ENCODE peak calls at places on chromosomes 3 and 15, in six cellular contexts. I, S, K, O, C and B are unnamed samples.

GRCh38 chr15:71683401-71684274 is 126.7 kb upstream of the NR2E3 start:
- DNase-seq in I (no peak), S (no peak), K (no peak), O (no peak), C (no peak), B (no peak)

GRCh38 chr3:127915115-127915936 is at the start of gene KBTBD12:
- DNase-seq in I (peak; percentile 35), S (no peak), K (no peak), O (peak; percentile 78), C (no peak), B (peak; percentile 44)

GRCh38 chr15:88990185-88990679 is 77.1 kb upstream of the MFGE8 start:
- DNase-seq in I (no peak), S (no peak), K (no peak), O (no peak), C (no peak), B (no peak)

GRCh38 chr3:194906229-194906629 is 220.5 kb downstream of the FAM43A start:
- DNase-seq in I (no peak), S (no peak), K (no peak), O (no peak), C (peak; percentile 54), B (no peak)

GRCh38 chr15:66196565-66196964 is 57.0 kb downstream of the MEGF11 start:
- DNase-seq in I (no peak), S (no peak), K (no peak), O (no peak), C (no peak), B (no peak)

GRCh38 chr3:45337839-45338470 is 50.4 kb upstream of the LARS2 start:
- DNase-seq in I (no peak), S (no peak), K (no peak), O (no peak), C (no peak), B (no peak)

GRCh38 chr15:88647362-88648105 is 8.7 kb downstream of the ISG20 start:
- DNase-seq in I (peak; percentile 65), S (no peak), K (no peak), O (no peak), C (no peak), B (no peak)

GRCh38 chr3:115638991-115639390 is 15.7 kb downstream of the GAP43 start:
- DNase-seq in I (no peak), S (no peak), K (no peak), O (no peak), C (no peak), B (no peak)

GRCh38 chr3:169083126-169083525 is 580.4 kb downstream of the MECOM start:
- DNase-seq in I (no peak), S (no peak), K (no peak), O (no peak), C (no peak), B (no peak)

GRCh38 chr15:74340139-74340538 is 27.3 kb downstream of the CYP11A1 start:
- DNase-seq in I (peak; percentile 50), S (no peak), K (no peak), O (no peak), C (peak; percentile 9), B (no peak)

GRCh38 chr3:14491396-14492190 is 48.5 kb downstream of the GRIP2 start:
- DNase-seq in I (no peak), S (no peak), K (no peak), O (peak; percentile 46), C (no peak), B (no peak)

GRCh38 chr3:127472506-127472905 is 118.0 kb downstream of the TPRA1 start:
- DNase-seq in I (no peak), S (no peak), K (no peak), O (no peak), C (no peak), B (no peak)

GRCh38 chr15:88541709-88542341 is 4.7 kb downstream of the DET1 start:
- DNase-seq in I (no peak), S (no peak), K (no peak), O (no peak), C (no peak), B (no peak)

GRCh38 chr3:183987014-183987600 is 30.6 kb downstream of the ABCC5 start:
- DNase-seq in I (no peak), S (no peak), K (no peak), O (no peak), C (no peak), B (no peak)

GRCh38 chr3:105362021-105362665 is 4.6 kb upstream of the ALCAM start:
- DNase-seq in I (no peak), S (no peak), K (no peak), O (no peak), C (peak; percentile 66), B (no peak)

GRCh38 chr3:160447544-160447943 is 2.0 kb downstream of the TRIM59 start:
- DNase-seq in I (no peak), S (no peak), K (no peak), O (no peak), C (peak; percentile 67), B (no peak)

GRCh38 chr3:155015776-155016451 is 64.2 kb upstream of the MME start:
- DNase-seq in I (no peak), S (no peak), K (no peak), O (no peak), C (no peak), B (no peak)

GRCh38 chr15:53671545-53671944 is 87.9 kb downstream of the WDR72 start:
- DNase-seq in I (no peak), S (no peak), K (no peak), O (no peak), C (no peak), B (no peak)

GRCh38 chr3:59424268-59425010 is 374.6 kb upstream of the CFAP20DC start:
- DNase-seq in I (no peak), S (no peak), K (peak; percentile 29), O (no peak), C (peak; percentile 90), B (no peak)

GRCh38 chr3:131322946-131323505 is 58.5 kb upstream of the NUDT16 start:
- DNase-seq in I (no peak), S (no peak), K (no peak), O (no peak), C (no peak), B (no peak)

DNA sequence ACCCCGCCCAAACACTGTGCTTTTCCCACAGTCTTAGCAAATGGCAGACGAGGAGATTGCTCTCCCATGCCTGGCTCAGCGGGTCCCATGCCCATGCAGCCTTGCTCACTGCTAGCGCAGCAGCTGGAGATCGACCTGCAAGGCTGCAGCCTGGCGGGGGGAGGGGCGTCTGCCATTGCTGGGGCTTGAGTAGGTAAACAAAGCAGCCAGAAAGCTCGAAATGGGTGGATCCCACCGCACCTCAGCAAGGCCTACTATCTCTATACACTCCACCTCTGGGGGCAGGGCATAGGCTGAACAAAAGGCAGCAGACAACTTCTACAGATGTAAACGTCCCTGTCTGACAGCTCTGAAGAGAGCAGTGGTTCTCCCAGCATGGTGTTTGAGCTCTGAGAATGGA is 27.2 kb upstream of the WDR5B start:
- DNase-seq in I (no peak), S (no peak), K (no peak), O (no peak), C (no peak), B (no peak)
- H3K27ac ChIP-seq in I (no peak overlapping the region), S (no peak overlapping the region), K (no peak overlapping the region), O (no peak overlapping the region), C (no peak overlapping the region), B (no peak overlapping the region)

DNA sequence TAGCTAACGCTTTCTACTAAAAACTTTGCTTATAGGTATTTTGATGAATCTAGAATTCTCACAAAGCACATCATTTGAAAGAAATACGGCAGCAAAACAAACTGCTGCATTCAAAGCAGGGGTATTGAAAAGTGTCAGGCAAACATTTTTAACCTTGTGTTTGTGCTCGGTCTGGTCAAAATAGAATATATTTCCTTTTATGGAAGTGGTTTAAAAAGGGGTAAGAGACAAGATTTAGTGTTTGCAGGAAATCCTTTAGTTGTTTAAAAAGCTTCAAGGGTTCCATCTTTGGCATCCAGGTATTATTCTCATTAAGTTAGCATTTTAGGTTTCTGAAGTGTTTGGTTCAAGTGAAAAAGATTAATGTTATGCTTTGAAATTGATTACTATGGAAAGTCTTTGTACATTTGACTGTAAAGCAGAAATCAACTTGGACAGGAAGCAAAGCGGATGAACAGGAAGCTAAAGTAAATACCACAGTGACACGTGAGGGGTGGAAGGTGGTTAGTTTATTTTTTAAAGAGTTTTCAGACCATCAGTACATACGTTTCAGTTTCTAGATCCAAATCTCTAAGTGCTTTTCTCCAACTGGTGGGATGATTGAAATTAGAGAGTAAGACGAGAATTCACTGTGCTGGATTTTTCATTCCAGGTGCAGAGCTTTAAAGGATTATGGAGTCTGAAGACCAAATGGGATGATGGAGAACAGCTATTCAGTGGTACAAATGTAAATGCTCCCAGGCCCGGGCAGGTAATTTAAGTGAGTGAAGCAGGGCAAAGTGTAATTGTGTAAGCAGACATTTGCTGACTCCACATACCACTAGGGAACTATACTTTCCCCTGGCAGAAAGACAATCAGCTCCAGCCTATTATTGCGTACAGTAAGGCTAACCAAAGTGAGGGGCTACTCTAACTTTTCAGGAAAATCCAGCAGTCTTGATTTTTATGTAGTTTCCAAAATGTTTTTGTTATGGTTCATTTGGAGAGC is 341.8 kb upstream of the TBL1XR1 start:
- DNase-seq in I (no peak), S (no peak), K (no peak), O (no peak), C (no peak), B (no peak)
- H3K27ac ChIP-seq in I (no peak overlapping the region), S (peak overlapping the region; percentile 51), K (peak overlapping the region; percentile 29), O (no peak overlapping the region), C (no peak overlapping the region), B (no peak overlapping the region)

DNA sequence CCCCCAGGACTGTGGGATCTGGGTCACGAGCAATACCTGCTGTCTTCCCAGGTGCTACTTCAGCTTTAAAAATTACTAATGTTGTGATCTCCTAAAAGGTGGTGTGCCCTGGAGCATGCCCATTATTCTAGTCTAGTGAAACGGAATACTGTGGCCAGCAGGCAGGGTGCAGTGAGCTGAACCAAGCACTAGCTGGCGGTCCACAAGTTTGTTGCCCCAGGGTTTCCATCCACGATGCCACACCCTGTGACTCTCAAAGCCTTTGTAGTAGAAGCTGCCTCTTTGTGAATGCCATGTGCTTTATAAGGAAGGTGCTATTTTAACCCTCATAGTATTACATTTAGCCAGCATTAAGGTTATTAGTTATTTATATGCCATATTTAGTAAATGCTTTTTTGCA is 49.1 kb downstream of the PXYLP1 start:
- DNase-seq in I (no peak), S (no peak), K (no peak), O (no peak), C (no peak), B (no peak)
- H3K27ac ChIP-seq in I (no peak overlapping the region), S (no peak overlapping the region), K (no peak overlapping the region), O (no peak overlapping the region), C (no peak overlapping the region), B (no peak overlapping the region)

GRCh38 chr3:43489918-43490317 is 131.9 kb downstream of the ANO10 start:
- DNase-seq in I (no peak), S (no peak), K (no peak), O (no peak), C (no peak), B (no peak)

GRCh38 chr3:43481325-43481860 is 140.4 kb downstream of the ANO10 start:
- DNase-seq in I (no peak), S (no peak), K (no peak), O (no peak), C (no peak), B (no peak)

GRCh38 chr3:43490640-43491185 is 131.1 kb downstream of the ANO10 start:
- DNase-seq in I (no peak), S (no peak), K (no peak), O (no peak), C (no peak), B (no peak)

DNA sequence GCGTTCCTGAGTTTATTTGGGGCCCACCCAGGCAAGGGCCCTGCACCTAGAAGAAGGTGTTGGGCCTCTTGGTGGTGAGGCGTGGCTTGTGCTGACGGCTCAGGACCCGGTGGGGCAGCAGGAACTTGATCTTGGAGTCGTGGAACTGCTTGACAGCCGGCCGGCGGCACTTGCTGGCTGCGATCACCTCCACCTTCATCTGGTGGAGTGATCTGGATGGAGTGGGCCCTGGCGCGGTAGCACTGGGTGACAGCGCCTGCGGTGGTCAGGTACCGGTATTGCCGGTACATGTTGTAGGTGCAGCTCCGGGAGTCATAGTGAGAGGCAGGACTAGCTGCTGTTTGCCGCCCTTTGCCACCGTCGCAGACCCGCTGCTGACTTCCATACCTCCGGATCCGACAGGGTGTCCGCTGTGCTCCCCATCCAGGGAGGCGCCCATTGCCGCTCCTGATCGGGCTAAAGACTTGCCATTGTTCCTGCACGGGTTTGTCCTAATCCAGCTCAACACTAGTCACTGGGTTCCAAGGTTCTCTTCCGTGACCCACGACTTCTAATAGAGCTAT is 136.8 kb downstream of the ANO10 start:
- DNase-seq in I (no peak), S (no peak), K (no peak), O (no peak), C (no peak), B (no peak)
- H3K27ac ChIP-seq in I (no peak overlapping the region), S (no peak overlapping the region), K (no peak overlapping the region), O (no peak overlapping the region), C (no peak overlapping the region), B (no peak overlapping the region)